ENCODE peak calls at places on chromosomes 11 and 22, in eight cellular contexts. One of them, this sample, is unnamed.

GRCh38 chr11:69697861-69698260 is 6.0 kb downstream of the FGF19 start:
- DNase-seq in SHP77 treated with DMSO at 0.1 percent for 48 hours: no peak
- DNase-seq in naive thymus-derived CD8-positive, alpha-beta T cell: no peak
- DNase-seq in brain microvascular endothelial cell: no peak
- DNase-seq in fibroblast of the conjunctiva: no peak
- DNase-seq in NAMALWA: no peak
- DNase-seq in esophagus squamous epithelium: no peak
- DNase-seq in stimulated activated CD8-positive, alpha-beta memory T cell treated with anti-CD3 and anti-CD28 coated beads, Interleukin-7, amount 100 ng/mL, for 48 hours: no peak
- DNase-seq in this sample: no peak

GRCh38 chr11:30312243-30312642 is 10.7 kb upstream of the ARL14EP start:
- DNase-seq in esophagus squamous epithelium: no peak
- DNase-seq in fibroblast of the conjunctiva: no peak
- DNase-seq in brain microvascular endothelial cell: no peak
- DNase-seq in stimulated activated CD8-positive, alpha-beta memory T cell treated with anti-CD3 and anti-CD28 coated beads, Interleukin-7, amount 100 ng/mL, for 48 hours: no peak
- DNase-seq in SHP77 treated with DMSO at 0.1 percent for 48 hours: no peak
- DNase-seq in naive thymus-derived CD8-positive, alpha-beta T cell: no peak
- DNase-seq in NAMALWA: no peak
- DNase-seq in this sample: no peak

GRCh38 chr11:61011950-61012830 is 40.7 kb downstream of the CD6 start:
- DNase-seq in SHP77 treated with DMSO at 0.1 percent for 48 hours: no peak
- DNase-seq in fibroblast of the conjunctiva: no peak
- DNase-seq in esophagus squamous epithelium: no peak
- DNase-seq in naive thymus-derived CD8-positive, alpha-beta T cell: no peak
- DNase-seq in stimulated activated CD8-positive, alpha-beta memory T cell treated with anti-CD3 and anti-CD28 coated beads, Interleukin-7, amount 100 ng/mL, for 48 hours: no peak
- DNase-seq in brain microvascular endothelial cell: peak; percentile 63
- DNase-seq in NAMALWA: no peak
- DNase-seq in this sample: no peak

GRCh38 chr11:59611570-59612565 is 3.7 kb downstream of the OSBP start:
- DNase-seq in stimulated activated CD8-positive, alpha-beta memory T cell treated with anti-CD3 and anti-CD28 coated beads, Interleukin-7, amount 100 ng/mL, for 48 hours: no peak
- DNase-seq in brain microvascular endothelial cell: no peak
- DNase-seq in naive thymus-derived CD8-positive, alpha-beta T cell: no peak
- DNase-seq in SHP77 treated with DMSO at 0.1 percent for 48 hours: peak; percentile 27
- DNase-seq in NAMALWA: no peak
- DNase-seq in fibroblast of the conjunctiva: no peak
- DNase-seq in esophagus squamous epithelium: no peak
- DNase-seq in this sample: peak; percentile 29

GRCh38 chr11:68256331-68256741 is 15.4 kb downstream of the C11orf24 start:
- DNase-seq in NAMALWA: no peak
- DNase-seq in SHP77 treated with DMSO at 0.1 percent for 48 hours: no peak
- DNase-seq in brain microvascular endothelial cell: peak; percentile 63
- DNase-seq in fibroblast of the conjunctiva: no peak
- DNase-seq in stimulated activated CD8-positive, alpha-beta memory T cell treated with anti-CD3 and anti-CD28 coated beads, Interleukin-7, amount 100 ng/mL, for 48 hours: no peak
- DNase-seq in esophagus squamous epithelium: no peak
- DNase-seq in naive thymus-derived CD8-positive, alpha-beta T cell: no peak
- DNase-seq in this sample: no peak

GRCh38 chr11:66178871-66179270 is 89.6 kb upstream of the RAB1B start:
- DNase-seq in stimulated activated CD8-positive, alpha-beta memory T cell treated with anti-CD3 and anti-CD28 coated beads, Interleukin-7, amount 100 ng/mL, for 48 hours: no peak
- DNase-seq in NAMALWA: no peak
- DNase-seq in esophagus squamous epithelium: no peak
- DNase-seq in fibroblast of the conjunctiva: no peak
- DNase-seq in naive thymus-derived CD8-positive, alpha-beta T cell: no peak
- DNase-seq in brain microvascular endothelial cell: no peak
- DNase-seq in SHP77 treated with DMSO at 0.1 percent for 48 hours: no peak
- DNase-seq in this sample: no peak

GRCh38 chr22:20423636-20424511 is 13.8 kb downstream of the SCARF2 start:
- DNase-seq in SHP77 treated with DMSO at 0.1 percent for 48 hours: no peak
- DNase-seq in naive thymus-derived CD8-positive, alpha-beta T cell: no peak
- DNase-seq in NAMALWA: no peak
- DNase-seq in stimulated activated CD8-positive, alpha-beta memory T cell treated with anti-CD3 and anti-CD28 coated beads, Interleukin-7, amount 100 ng/mL, for 48 hours: no peak
- DNase-seq in fibroblast of the conjunctiva: no peak
- DNase-seq in brain microvascular endothelial cell: no peak
- DNase-seq in esophagus squamous epithelium: no peak
- DNase-seq in this sample: no peak

GRCh38 chr11:45659031-45659817 is 6.2 kb downstream of the CHST1 start:
- DNase-seq in fibroblast of the conjunctiva: no peak
- DNase-seq in esophagus squamous epithelium: no peak
- DNase-seq in stimulated activated CD8-positive, alpha-beta memory T cell treated with anti-CD3 and anti-CD28 coated beads, Interleukin-7, amount 100 ng/mL, for 48 hours: no peak
- DNase-seq in brain microvascular endothelial cell: no peak
- DNase-seq in naive thymus-derived CD8-positive, alpha-beta T cell: peak; percentile 44
- DNase-seq in NAMALWA: no peak
- DNase-seq in SHP77 treated with DMSO at 0.1 percent for 48 hours: no peak
- DNase-seq in this sample: no peak

GRCh38 chr11:75668508-75669297 is at the start of gene MAP6:
- DNase-seq in brain microvascular endothelial cell: no peak
- DNase-seq in esophagus squamous epithelium: no peak
- DNase-seq in NAMALWA: no peak
- DNase-seq in stimulated activated CD8-positive, alpha-beta memory T cell treated with anti-CD3 and anti-CD28 coated beads, Interleukin-7, amount 100 ng/mL, for 48 hours: no peak
- DNase-seq in naive thymus-derived CD8-positive, alpha-beta T cell: no peak
- DNase-seq in fibroblast of the conjunctiva: no peak
- DNase-seq in SHP77 treated with DMSO at 0.1 percent for 48 hours: peak; percentile 30
- DNase-seq in this sample: no peak

GRCh38 chr11:55852141-55852540 is 13.6 kb downstream of the OR5D16 start:
- DNase-seq in NAMALWA: no peak
- DNase-seq in SHP77 treated with DMSO at 0.1 percent for 48 hours: no peak
- DNase-seq in fibroblast of the conjunctiva: no peak
- DNase-seq in stimulated activated CD8-positive, alpha-beta memory T cell treated with anti-CD3 and anti-CD28 coated beads, Interleukin-7, amount 100 ng/mL, for 48 hours: no peak
- DNase-seq in esophagus squamous epithelium: no peak
- DNase-seq in naive thymus-derived CD8-positive, alpha-beta T cell: no peak
- DNase-seq in brain microvascular endothelial cell: no peak
- DNase-seq in this sample: no peak

GRCh38 chr22:25475554-25476022 is 88.9 kb upstream of the GRK3 start:
- DNase-seq in brain microvascular endothelial cell: peak; percentile 83
- DNase-seq in NAMALWA: no peak
- DNase-seq in stimulated activated CD8-positive, alpha-beta memory T cell treated with anti-CD3 and anti-CD28 coated beads, Interleukin-7, amount 100 ng/mL, for 48 hours: no peak
- DNase-seq in SHP77 treated with DMSO at 0.1 percent for 48 hours: no peak
- DNase-seq in esophagus squamous epithelium: no peak
- DNase-seq in naive thymus-derived CD8-positive, alpha-beta T cell: no peak
- DNase-seq in fibroblast of the conjunctiva: no peak
- DNase-seq in this sample: no peak

GRCh38 chr11:72676874-72677341 is 2.7 kb upstream of the PDE2A start:
- DNase-seq in naive thymus-derived CD8-positive, alpha-beta T cell: peak; percentile 78
- DNase-seq in esophagus squamous epithelium: no peak
- DNase-seq in fibroblast of the conjunctiva: no peak
- DNase-seq in brain microvascular endothelial cell: peak; percentile 32
- DNase-seq in stimulated activated CD8-positive, alpha-beta memory T cell treated with anti-CD3 and anti-CD28 coated beads, Interleukin-7, amount 100 ng/mL, for 48 hours: peak; percentile 25
- DNase-seq in SHP77 treated with DMSO at 0.1 percent for 48 hours: no peak
- DNase-seq in NAMALWA: peak; percentile 56
- DNase-seq in this sample: no peak

GRCh38 chr22:30947163-30947820 is 21.3 kb downstream of the MORC2 start:
- DNase-seq in brain microvascular endothelial cell: no peak
- DNase-seq in NAMALWA: no peak
- DNase-seq in naive thymus-derived CD8-positive, alpha-beta T cell: no peak
- DNase-seq in esophagus squamous epithelium: no peak
- DNase-seq in SHP77 treated with DMSO at 0.1 percent for 48 hours: no peak
- DNase-seq in fibroblast of the conjunctiva: no peak
- DNase-seq in stimulated activated CD8-positive, alpha-beta memory T cell treated with anti-CD3 and anti-CD28 coated beads, Interleukin-7, amount 100 ng/mL, for 48 hours: no peak
- DNase-seq in this sample: peak; percentile 10

GRCh38 chr22:19757985-19758895 is 2.3 kb upstream of the TBX1 start:
- DNase-seq in brain microvascular endothelial cell: no peak
- DNase-seq in stimulated activated CD8-positive, alpha-beta memory T cell treated with anti-CD3 and anti-CD28 coated beads, Interleukin-7, amount 100 ng/mL, for 48 hours: no peak
- DNase-seq in SHP77 treated with DMSO at 0.1 percent for 48 hours: no peak
- DNase-seq in esophagus squamous epithelium: no peak
- DNase-seq in fibroblast of the conjunctiva: no peak
- DNase-seq in naive thymus-derived CD8-positive, alpha-beta T cell: no peak
- DNase-seq in NAMALWA: no peak
- DNase-seq in this sample: no peak

GRCh38 chr11:86386791-86387190 is 12.1 kb downstream of the CCDC81 start:
- DNase-seq in fibroblast of the conjunctiva: peak; percentile 6
- DNase-seq in NAMALWA: no peak
- DNase-seq in naive thymus-derived CD8-positive, alpha-beta T cell: no peak
- DNase-seq in brain microvascular endothelial cell: no peak
- DNase-seq in stimulated activated CD8-positive, alpha-beta memory T cell treated with anti-CD3 and anti-CD28 coated beads, Interleukin-7, amount 100 ng/mL, for 48 hours: no peak
- DNase-seq in esophagus squamous epithelium: no peak
- DNase-seq in SHP77 treated with DMSO at 0.1 percent for 48 hours: no peak
- DNase-seq in this sample: peak; percentile 24

GRCh38 chr11:105852427-105852826 is 169.6 kb downstream of the MSANTD4 start:
- DNase-seq in fibroblast of the conjunctiva: no peak
- DNase-seq in NAMALWA: no peak
- DNase-seq in naive thymus-derived CD8-positive, alpha-beta T cell: no peak
- DNase-seq in brain microvascular endothelial cell: no peak
- DNase-seq in SHP77 treated with DMSO at 0.1 percent for 48 hours: no peak
- DNase-seq in stimulated activated CD8-positive, alpha-beta memory T cell treated with anti-CD3 and anti-CD28 coated beads, Interleukin-7, amount 100 ng/mL, for 48 hours: no peak
- DNase-seq in esophagus squamous epithelium: no peak
- DNase-seq in this sample: no peak

GRCh38 chr11:17164361-17165246 is 43.2 kb downstream of the PIK3C2A start:
- DNase-seq in NAMALWA: no peak
- DNase-seq in fibroblast of the conjunctiva: no peak
- DNase-seq in naive thymus-derived CD8-positive, alpha-beta T cell: no peak
- DNase-seq in brain microvascular endothelial cell: no peak
- DNase-seq in esophagus squamous epithelium: no peak
- DNase-seq in SHP77 treated with DMSO at 0.1 percent for 48 hours: no peak
- DNase-seq in stimulated activated CD8-positive, alpha-beta memory T cell treated with anti-CD3 and anti-CD28 coated beads, Interleukin-7, amount 100 ng/mL, for 48 hours: no peak
- DNase-seq in this sample: peak; percentile 11

GRCh38 chr22:48968201-48968959 is 859.3 kb downstream of the BRD1 start:
- DNase-seq in naive thymus-derived CD8-positive, alpha-beta T cell: no peak
- DNase-seq in brain microvascular endothelial cell: no peak
- DNase-seq in stimulated activated CD8-positive, alpha-beta memory T cell treated with anti-CD3 and anti-CD28 coated beads, Interleukin-7, amount 100 ng/mL, for 48 hours: no peak
- DNase-seq in SHP77 treated with DMSO at 0.1 percent for 48 hours: peak; percentile 52
- DNase-seq in esophagus squamous epithelium: no peak
- DNase-seq in NAMALWA: no peak
- DNase-seq in fibroblast of the conjunctiva: no peak
- DNase-seq in this sample: no peak

GRCh38 chr22:50357756-50358155 is 14.6 kb downstream of the PPP6R2 start:
- DNase-seq in brain microvascular endothelial cell: no peak
- DNase-seq in SHP77 treated with DMSO at 0.1 percent for 48 hours: no peak
- DNase-seq in stimulated activated CD8-positive, alpha-beta memory T cell treated with anti-CD3 and anti-CD28 coated beads, Interleukin-7, amount 100 ng/mL, for 48 hours: no peak
- DNase-seq in NAMALWA: no peak
- DNase-seq in naive thymus-derived CD8-positive, alpha-beta T cell: no peak
- DNase-seq in esophagus squamous epithelium: no peak
- DNase-seq in fibroblast of the conjunctiva: no peak
- DNase-seq in this sample: no peak

GRCh38 chr11:47259178-47259977 is 1.6 kb downstream of the NR1H3 start:
- DNase-seq in naive thymus-derived CD8-positive, alpha-beta T cell: no peak
- DNase-seq in NAMALWA: peak; percentile 73
- DNase-seq in brain microvascular endothelial cell: no peak
- DNase-seq in stimulated activated CD8-positive, alpha-beta memory T cell treated with anti-CD3 and anti-CD28 coated beads, Interleukin-7, amount 100 ng/mL, for 48 hours: no peak
- DNase-seq in esophagus squamous epithelium: no peak
- DNase-seq in fibroblast of the conjunctiva: no peak
- DNase-seq in SHP77 treated with DMSO at 0.1 percent for 48 hours: peak; percentile 6
- DNase-seq in this sample: no peak

GRCh38 chr11:843818-844692 is 1.4 kb downstream of the TSPAN4 start:
- DNase-seq in NAMALWA: peak; percentile 41
- DNase-seq in stimulated activated CD8-positive, alpha-beta memory T cell treated with anti-CD3 and anti-CD28 coated beads, Interleukin-7, amount 100 ng/mL, for 48 hours: no peak
- DNase-seq in fibroblast of the conjunctiva: peak; percentile 97
- DNase-seq in esophagus squamous epithelium: no peak
- DNase-seq in brain microvascular endothelial cell: peak; percentile 76
- DNase-seq in naive thymus-derived CD8-positive, alpha-beta T cell: no peak
- DNase-seq in SHP77 treated with DMSO at 0.1 percent for 48 hours: no peak
- DNase-seq in this sample: peak; percentile 92

GRCh38 chr22:34966980-34967379 is 99.0 kb upstream of the ISX start:
- DNase-seq in stimulated activated CD8-positive, alpha-beta memory T cell treated with anti-CD3 and anti-CD28 coated beads, Interleukin-7, amount 100 ng/mL, for 48 hours: no peak
- DNase-seq in fibroblast of the conjunctiva: no peak
- DNase-seq in NAMALWA: no peak
- DNase-seq in esophagus squamous epithelium: no peak
- DNase-seq in brain microvascular endothelial cell: no peak
- DNase-seq in SHP77 treated with DMSO at 0.1 percent for 48 hours: no peak
- DNase-seq in naive thymus-derived CD8-positive, alpha-beta T cell: no peak
- DNase-seq in this sample: no peak

GRCh38 chr11:11265320-11265719 is 87.7 kb downstream of the CSNK2A3 start:
- DNase-seq in fibroblast of the conjunctiva: no peak
- DNase-seq in SHP77 treated with DMSO at 0.1 percent for 48 hours: no peak
- DNase-seq in NAMALWA: no peak
- DNase-seq in stimulated activated CD8-positive, alpha-beta memory T cell treated with anti-CD3 and anti-CD28 coated beads, Interleukin-7, amount 100 ng/mL, for 48 hours: no peak
- DNase-seq in esophagus squamous epithelium: no peak
- DNase-seq in naive thymus-derived CD8-positive, alpha-beta T cell: no peak
- DNase-seq in brain microvascular endothelial cell: no peak
- DNase-seq in this sample: no peak

GRCh38 chr11:132278801-132279574 is 908.6 kb downstream of the NTM start:
- DNase-seq in SHP77 treated with DMSO at 0.1 percent for 48 hours: no peak
- DNase-seq in NAMALWA: peak; percentile 41
- DNase-seq in stimulated activated CD8-positive, alpha-beta memory T cell treated with anti-CD3 and anti-CD28 coated beads, Interleukin-7, amount 100 ng/mL, for 48 hours: no peak
- DNase-seq in esophagus squamous epithelium: no peak
- DNase-seq in brain microvascular endothelial cell: peak; percentile 69
- DNase-seq in fibroblast of the conjunctiva: no peak
- DNase-seq in naive thymus-derived CD8-positive, alpha-beta T cell: no peak
- DNase-seq in this sample: no peak

GRCh38 chr11:41099654-41100053 is 359.8 kb downstream of the LRRC4C start:
- DNase-seq in stimulated activated CD8-positive, alpha-beta memory T cell treated with anti-CD3 and anti-CD28 coated beads, Interleukin-7, amount 100 ng/mL, for 48 hours: no peak
- DNase-seq in SHP77 treated with DMSO at 0.1 percent for 48 hours: no peak
- DNase-seq in brain microvascular endothelial cell: no peak
- DNase-seq in esophagus squamous epithelium: no peak
- DNase-seq in fibroblast of the conjunctiva: no peak
- DNase-seq in naive thymus-derived CD8-positive, alpha-beta T cell: no peak
- DNase-seq in NAMALWA: no peak
- DNase-seq in this sample: no peak

GRCh38 chr22:22460635-22461034 is 47.9 kb downstream of the ZNF280B start:
- DNase-seq in SHP77 treated with DMSO at 0.1 percent for 48 hours: no peak
- DNase-seq in stimulated activated CD8-positive, alpha-beta memory T cell treated with anti-CD3 and anti-CD28 coated beads, Interleukin-7, amount 100 ng/mL, for 48 hours: no peak
- DNase-seq in brain microvascular endothelial cell: no peak
- DNase-seq in fibroblast of the conjunctiva: peak; percentile 1
- DNase-seq in NAMALWA: peak; percentile 45
- DNase-seq in esophagus squamous epithelium: no peak
- DNase-seq in naive thymus-derived CD8-positive, alpha-beta T cell: no peak
- DNase-seq in this sample: no peak

GRCh38 chr11:69894126-69895047 is 75.2 kb upstream of the FGF3 start:
- DNase-seq in esophagus squamous epithelium: no peak
- DNase-seq in SHP77 treated with DMSO at 0.1 percent for 48 hours: no peak
- DNase-seq in naive thymus-derived CD8-positive, alpha-beta T cell: peak; percentile 45
- DNase-seq in stimulated activated CD8-positive, alpha-beta memory T cell treated with anti-CD3 and anti-CD28 coated beads, Interleukin-7, amount 100 ng/mL, for 48 hours: no peak
- DNase-seq in NAMALWA: no peak
- DNase-seq in fibroblast of the conjunctiva: no peak
- DNase-seq in brain microvascular endothelial cell: no peak
- DNase-seq in this sample: no peak

GRCh38 chr22:48748113-48748859 is 1079.4 kb downstream of the BRD1 start:
- DNase-seq in naive thymus-derived CD8-positive, alpha-beta T cell: peak; percentile 52
- DNase-seq in SHP77 treated with DMSO at 0.1 percent for 48 hours: no peak
- DNase-seq in NAMALWA: no peak
- DNase-seq in esophagus squamous epithelium: no peak
- DNase-seq in stimulated activated CD8-positive, alpha-beta memory T cell treated with anti-CD3 and anti-CD28 coated beads, Interleukin-7, amount 100 ng/mL, for 48 hours: no peak
- DNase-seq in fibroblast of the conjunctiva: no peak
- DNase-seq in brain microvascular endothelial cell: no peak
- DNase-seq in this sample: no peak

GRCh38 chr11:46326813-46327416 is 20.3 kb upstream of the DGKZ start:
- DNase-seq in brain microvascular endothelial cell: no peak
- DNase-seq in fibroblast of the conjunctiva: no peak
- DNase-seq in NAMALWA: no peak
- DNase-seq in esophagus squamous epithelium: no peak
- DNase-seq in naive thymus-derived CD8-positive, alpha-beta T cell: no peak
- DNase-seq in stimulated activated CD8-positive, alpha-beta memory T cell treated with anti-CD3 and anti-CD28 coated beads, Interleukin-7, amount 100 ng/mL, for 48 hours: no peak
- DNase-seq in SHP77 treated with DMSO at 0.1 percent for 48 hours: no peak
- DNase-seq in this sample: no peak